ENCODE peak calls at places on chromosomes 12 and 14, in ten cellular contexts. B, R, Y, K, L, X, G, W, A and S are unnamed samples.

GRCh38 chr14:64410084-64410774 is 22.1 kb downstream of the MTHFD1 start:
- DNase-seq in B (peak; percentile 65), R (no peak), Y (no peak), K (peak; percentile 80), L (no peak), X (no peak), G (no peak), W (no peak), A (no peak), S (no peak)

GRCh38 chr12:121080909-121081308 is 41.9 kb upstream of the OASL start:
- DNase-seq in B (no peak), R (no peak), Y (no peak), K (no peak), L (no peak), X (no peak), G (no peak), W (no peak), A (no peak), S (no peak)

GRCh38 chr12:53558631-53559030 is 51.3 kb upstream of the NPFF start:
- DNase-seq in B (no peak), R (no peak), Y (no peak), K (no peak), L (no peak), X (no peak), G (no peak), W (no peak), A (no peak), S (no peak)

GRCh38 chr14:102138935-102139247 is 806 bp upstream of the WDR20 start:
- DNase-seq in B (no peak), R (no peak), Y (no peak), K (no peak), L (no peak), X (no peak), G (no peak), W (no peak), A (peak; percentile 78), S (no peak)

GRCh38 chr12:64745259-64745807 is 13.9 kb downstream of the GNS start:
- DNase-seq in B (no peak), R (no peak), Y (no peak), K (no peak), L (no peak), X (no peak), G (no peak), W (no peak), A (no peak), S (no peak)

GRCh38 chr12:57090924-57091632 is 2.2 kb downstream of the NAB2 start:
- DNase-seq in B (no peak), R (no peak), Y (no peak), K (no peak), L (no peak), X (no peak), G (no peak), W (no peak), A (no peak), S (no peak)

GRCh38 chr12:124094733-124095132 is 121.7 kb downstream of the ZNF664 start:
- DNase-seq in B (no peak), R (no peak), Y (no peak), K (no peak), L (no peak), X (no peak), G (no peak), W (no peak), A (peak; percentile 51), S (no peak)

GRCh38 chr12:52086366-52086765 is 6.9 kb downstream of the SMIM41 start:
- DNase-seq in B (no peak), R (no peak), Y (no peak), K (no peak), L (no peak), X (no peak), G (no peak), W (no peak), A (peak; percentile 30), S (no peak)

GRCh38 chr12:51621155-51621922 is 30.3 kb downstream of the SCN8A start:
- DNase-seq in B (peak; percentile 65), R (no peak), Y (no peak), K (no peak), L (no peak), X (no peak), G (no peak), W (no peak), A (no peak), S (no peak)

GRCh38 chr12:69071091-69071370 is 138.1 kb upstream of the CPM start:
- DNase-seq in B (no peak), R (no peak), Y (no peak), K (no peak), L (no peak), X (no peak), G (no peak), W (no peak), A (peak; percentile 44), S (no peak)

GRCh38 chr12:103561174-103561573 is 25.9 kb upstream of the STAB2 start:
- DNase-seq in B (peak; percentile 16), R (no peak), Y (no peak), K (no peak), L (no peak), X (no peak), G (no peak), W (no peak), A (no peak), S (no peak)

GRCh38 chr12:90064759-90065158 is 356.1 kb upstream of the ATP2B1 start:
- DNase-seq in B (no peak), R (no peak), Y (no peak), K (no peak), L (no peak), X (no peak), G (no peak), W (no peak), A (no peak), S (no peak)

GRCh38 chr12:15829949-15830348 is 40.8 kb upstream of the EPS8 start:
- DNase-seq in B (peak; percentile 51), R (no peak), Y (no peak), K (no peak), L (no peak), X (no peak), G (no peak), W (no peak), A (no peak), S (no peak)

GRCh38 chr14:44979740-44980346 is 17.9 kb downstream of the TOGARAM1 start:
- DNase-seq in B (peak; percentile 22), R (no peak), Y (no peak), K (no peak), L (no peak), X (no peak), G (no peak), W (no peak), A (peak; percentile 30), S (no peak)

GRCh38 chr12:53184828-53185227 is 4.1 kb upstream of the CSAD start:
- DNase-seq in B (no peak), R (no peak), Y (no peak), K (no peak), L (no peak), X (no peak), G (no peak), W (no peak), A (no peak), S (no peak)

GRCh38 chr12:52037248-52037861 is 13.9 kb upstream of the NR4A1 start:
- DNase-seq in B (peak; percentile 60), R (no peak), Y (no peak), K (peak; percentile 88), L (no peak), X (peak; percentile 54), G (peak; percentile 66), W (no peak), A (peak; percentile 37), S (no peak)

GRCh38 chr12:53380104-53380796 is at the start of gene SP1:
- DNase-seq in B (peak; percentile 95), R (peak; percentile 90), Y (peak; percentile 71), K (peak; percentile 96), L (peak; percentile 98), X (peak; percentile 95), G (peak; percentile 97), W (peak; percentile 80), A (peak; percentile 90), S (peak; percentile 98)

GRCh38 chr14:81245771-81246170 is 25.0 kb upstream of the GTF2A1 start:
- DNase-seq in B (no peak), R (no peak), Y (no peak), K (no peak), L (no peak), X (no peak), G (no peak), W (no peak), A (no peak), S (no peak)

GRCh38 chr12:91538418-91538817 is 355.8 kb upstream of the DCN start:
- DNase-seq in B (no peak), R (no peak), Y (no peak), K (no peak), L (no peak), X (no peak), G (no peak), W (no peak), A (no peak), S (no peak)

GRCh38 chr12:2054091-2055018 is 1.6 kb downstream of the CACNA1C start:
- DNase-seq in B (no peak), R (no peak), Y (no peak), K (peak; percentile 75), L (no peak), X (no peak), G (no peak), W (no peak), A (peak; percentile 30), S (peak; percentile 87)

GRCh38 chr14:104423224-104423681 is 156.3 kb upstream of the C14orf180 start:
- DNase-seq in B (no peak), R (peak; percentile 3), Y (no peak), K (peak; percentile 37), L (no peak), X (no peak), G (no peak), W (no peak), A (no peak), S (peak; percentile 79)

GRCh38 chr12:124828264-124829007 is 35.2 kb downstream of the SCARB1 start:
- DNase-seq in B (no peak), R (no peak), Y (no peak), K (peak; percentile 73), L (no peak), X (no peak), G (no peak), W (no peak), A (no peak), S (no peak)

GRCh38 chr12:79897617-79898016 is 37.3 kb downstream of the PPP1R12A start:
- DNase-seq in B (peak; percentile 90), R (no peak), Y (no peak), K (no peak), L (no peak), X (no peak), G (no peak), W (no peak), A (no peak), S (no peak)

GRCh38 chr12:116490481-116490880 is 68.7 kb upstream of the MAP1LC3B2 start:
- DNase-seq in B (peak; percentile 42), R (no peak), Y (no peak), K (no peak), L (no peak), X (no peak), G (no peak), W (no peak), A (no peak), S (no peak)

GRCh38 chr12:122102331-122102730 is 23.8 kb downstream of the MLXIP start:
- DNase-seq in B (peak; percentile 64), R (no peak), Y (no peak), K (no peak), L (no peak), X (no peak), G (no peak), W (no peak), A (no peak), S (no peak)

GRCh38 chr12:56271031-56271430 is 4.3 kb downstream of the COQ10A start:
- DNase-seq in B (peak; percentile 44), R (no peak), Y (no peak), K (peak; percentile 68), L (no peak), X (no peak), G (no peak), W (no peak), A (no peak), S (no peak)

GRCh38 chr12:86264451-86265328 is 8.5 kb upstream of the MGAT4C start:
- DNase-seq in B (no peak), R (no peak), Y (no peak), K (peak; percentile 93), L (no peak), X (no peak), G (peak; percentile 77), W (no peak), A (peak; percentile 74), S (no peak)

GRCh38 chr12:6923851-6924250 is 3.9 kb upstream of the ATN1 start:
- DNase-seq in B (no peak), R (no peak), Y (no peak), K (no peak), L (no peak), X (no peak), G (peak; percentile 21), W (no peak), A (no peak), S (no peak)